ENCODE peak calls at places on chromosomes 5 and 9, in ten cellular contexts. H is HCT116, S is heart left ventricle, T is IMR-90, R is gastrocnemius medialis, K is body of pancreas, I is right lobe of liver, X is transverse colon, F is thyroid gland, L is esophagus squamous epithelium. V is an unnamed sample.

GRCh38 chr5:107557051-107557658 is 113.6 kb downstream of the EFNA5 start:
- DNase-seq in H (peak), S (peak), T (no peak), R (peak), K (peak), I (no peak), X (no peak), F (no peak), L (no peak), V (no peak)

GRCh38 chr9:95193067-95193466 is 124.4 kb downstream of the FANCC start:
- DNase-seq in H (peak), S (no peak), T (no peak), R (no peak), K (no peak), I (no peak), X (no peak), F (no peak), L (no peak), V (no peak)

GRCh38 chr9:128902351-128903078 is 18.3 kb upstream of the PHYHD1 start:
- DNase-seq in H (no peak), S (peak), T (no peak), R (no peak), K (no peak), I (no peak), X (peak), F (no peak), L (peak), V (no peak)

GRCh38 chr5:8333977-8334376 is 465.0 kb downstream of the MTRR start:
- DNase-seq in H (no peak), S (no peak), T (no peak), R (no peak), K (no peak), I (no peak), X (no peak), F (no peak), L (no peak), V (no peak)

GRCh38 chr9:133785753-133786370 is 47.7 kb upstream of the SARDH start:
- DNase-seq in H (no peak), S (no peak), T (no peak), R (no peak), K (no peak), I (no peak), X (no peak), F (no peak), L (no peak), V (no peak)

GRCh38 chr5:139178582-139178917 is 19.6 kb downstream of the SIL1 start:
- DNase-seq in H (no peak), S (no peak), T (no peak), R (no peak), K (no peak), I (no peak), X (no peak), F (no peak), L (no peak), V (no peak)

GRCh38 chr5:142386151-142387021 is 61.6 kb upstream of the SPRY4 start:
- DNase-seq in H (no peak), S (no peak), T (no peak), R (no peak), K (no peak), I (no peak), X (no peak), F (peak), L (no peak), V (no peak)

GRCh38 chr9:29750062-29750461 is 2176.8 kb upstream of the C9orf72 start:
- DNase-seq in H (no peak), S (no peak), T (no peak), R (no peak), K (no peak), I (no peak), X (no peak), F (no peak), L (no peak), V (no peak)

GRCh38 chr9:14373319-14373632 is 59.3 kb upstream of the NFIB start:
- DNase-seq in H (no peak), S (no peak), T (peak), R (no peak), K (no peak), I (no peak), X (no peak), F (no peak), L (no peak), V (no peak)

GRCh38 chr5:174518512-174518911 is 205.9 kb upstream of the MSX2 start:
- DNase-seq in H (no peak), S (no peak), T (peak), R (no peak), K (no peak), I (no peak), X (no peak), F (no peak), L (no peak), V (no peak)

GRCh38 chr9:97406620-97407177 is 5.2 kb upstream of the TDRD7 start:
- DNase-seq in H (no peak), S (no peak), T (no peak), R (no peak), K (no peak), I (no peak), X (no peak), F (no peak), L (no peak), V (no peak)

GRCh38 chr5:43874772-43875171 is 271.8 kb downstream of the NNT start:
- DNase-seq in H (no peak), S (peak), T (peak), R (no peak), K (no peak), I (no peak), X (no peak), F (peak), L (no peak), V (no peak)

GRCh38 chr9:72540348-72540873 is 19.0 kb downstream of the TMC1 start:
- DNase-seq in H (no peak), S (no peak), T (peak), R (no peak), K (no peak), I (no peak), X (no peak), F (no peak), L (no peak), V (no peak)

GRCh38 chr5:9546973-9547947 is 1.4 kb upstream of the SEMA5A start:
- DNase-seq in H (no peak), S (no peak), T (peak), R (no peak), K (peak), I (no peak), X (peak), F (peak), L (no peak), V (no peak)

GRCh38 chr5:154603978-154604679 is 126.1 kb upstream of the HAND1 start:
- DNase-seq in H (no peak), S (no peak), T (peak), R (no peak), K (peak), I (no peak), X (peak), F (peak), L (no peak), V (no peak)

GRCh38 chr5:169772256-169772655 is 135.2 kb downstream of the DOCK2 start:
- DNase-seq in H (no peak), S (no peak), T (peak), R (no peak), K (no peak), I (no peak), X (no peak), F (no peak), L (no peak), V (no peak)

GRCh38 chr9:127562841-127563523 is 49.1 kb upstream of the STXBP1 start:
- DNase-seq in H (no peak), S (no peak), T (peak), R (no peak), K (no peak), I (no peak), X (no peak), F (no peak), L (no peak), V (no peak)

GRCh38 chr9:136345281-136346156 is 18.0 kb downstream of the DNLZ start:
- DNase-seq in H (no peak), S (peak), T (no peak), R (peak), K (peak), I (peak), X (peak), F (peak), L (no peak), V (peak)

GRCh38 chr9:124239249-124240073 is 18.3 kb upstream of the NEK6 start:
- DNase-seq in H (no peak), S (no peak), T (no peak), R (no peak), K (no peak), I (peak), X (no peak), F (no peak), L (no peak), V (peak)

DNA sequence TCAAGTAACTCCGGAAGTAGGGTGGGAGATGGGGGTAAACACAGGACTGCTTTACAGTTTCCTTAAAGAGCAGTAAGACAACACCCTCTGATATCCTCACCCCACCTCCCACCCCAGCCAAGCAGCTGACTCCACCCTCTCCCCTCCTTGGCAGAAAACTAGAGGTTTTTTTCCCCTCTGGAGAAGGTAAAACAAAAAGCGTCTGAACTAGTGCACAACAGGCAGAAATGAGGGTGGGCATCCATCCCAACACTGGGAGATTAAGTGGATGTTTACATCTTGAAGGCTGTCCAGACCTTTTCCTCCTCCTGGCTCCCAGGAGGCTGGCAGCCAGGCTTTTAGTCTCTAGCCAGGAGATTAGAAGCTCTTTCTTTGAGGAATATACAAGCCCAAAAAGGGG is 13.9 kb upstream of the CTNNAL1 start:
- DNase-seq in H (no peak), S (no peak), T (peak), R (no peak), K (no peak), I (no peak), X (no peak), F (no peak), L (no peak), V (no peak)
- H3K27ac ChIP-seq in H (no peak), S (peak), T (peak), R (no peak), K (no peak), I (no peak), X (peak), F (no peak), L (peak), V (no peak)

GRCh38 chr9:34989056-34989945 is at the start of gene DNAJB5:
- DNase-seq in H (peak), S (peak), T (peak), R (peak), K (peak), I (peak), X (peak), F (peak), L (peak), V (peak)
- TF ChIP-seq POLR2A in H (peak), S (peak), T (peak), R (no peak), K (peak), I (peak), X (peak), F (peak), L (peak), V (peak)

DNA sequence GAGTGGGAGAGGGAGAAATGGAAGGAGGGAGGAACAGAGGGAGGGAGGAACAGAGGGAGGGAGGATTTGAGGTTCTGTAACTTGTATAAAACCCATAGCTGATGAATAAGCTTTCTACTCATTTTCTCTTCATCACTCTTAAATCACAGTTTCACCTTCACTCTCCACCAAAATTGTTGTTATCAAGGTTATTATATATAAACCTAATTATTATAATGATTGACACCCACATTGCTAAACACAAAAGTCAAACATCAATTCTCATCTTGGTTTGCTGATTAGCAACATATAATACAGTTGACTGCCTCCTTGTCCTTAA is 229.0 kb upstream of the PAPPA start:
- DNase-seq in H (no peak), S (no peak), T (no peak), R (no peak), K (no peak), I (no peak), X (no peak), F (no peak), L (no peak), V (no peak)
- H3K27ac ChIP-seq in H (no peak), S (no peak), T (peak), R (no peak), K (no peak), I (no peak), X (no peak), F (no peak), L (no peak), V (no peak)

GRCh38 chr5:109409061-109409843 is 522 bp downstream of the PJA2 start:
- DNase-seq in H (peak), S (peak), T (peak), R (peak), K (peak), I (peak), X (peak), F (peak), L (peak), V (peak)

GRCh38 chr5:109411175-109411514 is 1.4 kb upstream of the PJA2 start:
- DNase-seq in H (no peak), S (no peak), T (no peak), R (no peak), K (no peak), I (no peak), X (no peak), F (no peak), L (no peak), V (no peak)

GRCh38 chr5:109411627-109412026 is 1.9 kb upstream of the PJA2 start:
- DNase-seq in H (peak), S (no peak), T (peak), R (no peak), K (no peak), I (no peak), X (no peak), F (no peak), L (no peak), V (no peak)

GRCh38 chr5:109410389-109411174 is 808 bp upstream of the PJA2 start:
- DNase-seq in H (peak), S (peak), T (peak), R (peak), K (peak), I (peak), X (peak), F (peak), L (peak), V (peak)

DNA sequence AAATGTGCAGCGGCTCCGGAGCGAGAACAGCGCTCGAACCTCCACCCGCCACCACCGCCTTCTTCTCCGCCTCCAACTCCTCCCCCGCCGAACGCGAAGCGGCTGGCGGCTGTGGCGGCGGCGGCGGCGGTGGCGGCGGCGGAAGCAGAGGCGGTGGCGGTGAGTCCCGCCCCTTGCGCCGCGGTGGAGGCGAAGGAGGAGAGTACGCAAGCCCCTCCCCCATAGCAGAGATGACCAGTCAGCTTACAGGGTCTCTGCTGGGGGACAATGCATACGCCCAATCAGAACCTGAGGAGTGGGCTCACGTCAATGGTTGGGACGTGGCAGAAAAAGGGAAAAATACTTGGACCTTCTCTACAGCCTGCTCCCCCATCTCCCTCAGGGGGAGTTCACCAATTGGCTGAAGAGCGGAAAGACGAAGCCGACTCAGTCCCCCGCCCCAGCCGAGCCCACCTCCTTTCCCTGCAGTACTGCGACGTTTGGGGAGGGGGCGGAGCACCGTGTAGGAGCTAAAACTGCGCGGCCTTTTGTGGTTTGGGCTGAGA is at the start of gene PJA2:
- DNase-seq in H (peak), S (peak), T (peak), R (peak), K (peak), I (peak), X (peak), F (peak), L (peak), V (peak)
- TF ChIP-seq POLR2A in H (peak), S (peak), T (no peak), R (peak), K (peak), I (peak), X (peak), F (peak), L (peak), V (peak)

GRCh38 chr9:4814913-4815312 is 22.2 kb downstream of the RCL1 start:
- DNase-seq in H (no peak), S (no peak), T (no peak), R (no peak), K (no peak), I (no peak), X (no peak), F (no peak), L (no peak), V (no peak)
- H3K27ac ChIP-seq in H (no peak), S (no peak), T (no peak), R (peak), K (peak), I (no peak), X (no peak), F (no peak), L (no peak), V (no peak)

GRCh38 chr9:17135578-17135904 is 701 bp downstream of the CNTLN start:
- DNase-seq in H (no peak), S (no peak), T (no peak), R (no peak), K (no peak), I (peak), X (no peak), F (peak), L (no peak), V (peak)

GRCh38 chr9:17134396-17134842 is 421 bp upstream of the CNTLN start:
- DNase-seq in H (no peak), S (no peak), T (peak), R (peak), K (no peak), I (no peak), X (no peak), F (no peak), L (no peak), V (no peak)

GRCh38 chr9:17138503-17138902 is 3.7 kb downstream of the CNTLN start:
- DNase-seq in H (no peak), S (no peak), T (no peak), R (no peak), K (no peak), I (no peak), X (no peak), F (no peak), L (no peak), V (no peak)

GRCh38 chr9:17137576-17137975 is 2.7 kb downstream of the CNTLN start:
- DNase-seq in H (no peak), S (no peak), T (peak), R (no peak), K (no peak), I (no peak), X (no peak), F (no peak), L (no peak), V (no peak)

DNA sequence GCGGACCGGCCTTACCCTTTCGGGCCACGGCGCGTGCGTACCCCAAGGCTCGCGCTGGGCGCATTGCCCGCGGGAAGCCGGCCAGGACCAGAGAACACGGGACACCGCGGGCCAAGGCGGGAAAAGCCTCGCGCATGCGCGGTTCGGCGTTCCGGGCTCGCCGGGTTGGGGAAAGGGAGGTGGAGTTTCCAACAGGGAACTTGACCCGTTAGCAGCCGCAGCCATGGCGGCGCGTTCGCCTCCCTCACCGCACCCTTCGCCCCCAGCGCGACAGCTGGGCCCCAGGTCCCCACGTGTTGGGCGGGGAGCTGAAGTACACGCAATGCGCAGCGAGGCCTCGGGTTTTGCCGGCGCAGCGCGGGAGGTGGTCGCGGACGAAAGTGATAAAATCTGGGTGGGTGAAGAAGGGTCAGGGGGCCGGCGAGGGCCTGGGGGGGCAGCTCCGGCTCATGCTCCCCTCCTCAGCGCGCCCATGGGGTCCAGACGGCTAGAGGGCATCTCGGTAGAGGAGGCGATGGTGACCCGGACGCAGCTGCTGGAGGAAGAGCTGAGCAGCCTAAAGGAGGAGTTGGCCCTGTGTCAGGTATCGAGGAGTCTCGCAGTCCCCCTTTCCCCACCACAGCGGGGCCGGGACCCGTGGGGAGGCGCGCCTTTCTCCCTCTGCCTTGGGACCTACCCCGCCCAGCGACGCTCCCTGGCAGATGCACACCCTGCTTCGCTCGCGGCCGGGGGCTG is at the start of gene CNTLN:
- DNase-seq in H (peak), S (peak), T (peak), R (peak), K (peak), I (peak), X (peak), F (peak), L (no peak), V (peak)
- TF ChIP-seq POLR2A in H (peak), S (peak), T (peak), R (peak), K (peak), I (peak), X (peak), F (peak), L (peak), V (no peak)

GRCh38 chr9:37999501-38000189 is 69.4 kb downstream of the SHB start:
- DNase-seq in H (no peak), S (no peak), T (peak), R (no peak), K (no peak), I (no peak), X (no peak), F (no peak), L (no peak), V (no peak)

GRCh38 chr9:38000332-38000731 is 68.7 kb downstream of the SHB start:
- DNase-seq in H (no peak), S (no peak), T (no peak), R (no peak), K (no peak), I (no peak), X (no peak), F (no peak), L (no peak), V (no peak)

GRCh38 chr9:37997636-37998374 is 71.2 kb downstream of the SHB start:
- DNase-seq in H (no peak), S (no peak), T (no peak), R (no peak), K (no peak), I (no peak), X (no peak), F (no peak), L (no peak), V (no peak)

GRCh38 chr9:38000735-38001134 is 68.3 kb downstream of the SHB start:
- DNase-seq in H (no peak), S (no peak), T (no peak), R (no peak), K (no peak), I (no peak), X (no peak), F (no peak), L (no peak), V (no peak)

GRCh38 chr9:37998881-37999311 is 70.1 kb downstream of the SHB start:
- DNase-seq in H (peak), S (no peak), T (peak), R (no peak), K (no peak), I (no peak), X (no peak), F (no peak), L (no peak), V (no peak)
- H3K27ac ChIP-seq in H (peak), S (peak), T (peak), R (no peak), K (peak), I (no peak), X (peak), F (no peak), L (peak), V (no peak)

DNA sequence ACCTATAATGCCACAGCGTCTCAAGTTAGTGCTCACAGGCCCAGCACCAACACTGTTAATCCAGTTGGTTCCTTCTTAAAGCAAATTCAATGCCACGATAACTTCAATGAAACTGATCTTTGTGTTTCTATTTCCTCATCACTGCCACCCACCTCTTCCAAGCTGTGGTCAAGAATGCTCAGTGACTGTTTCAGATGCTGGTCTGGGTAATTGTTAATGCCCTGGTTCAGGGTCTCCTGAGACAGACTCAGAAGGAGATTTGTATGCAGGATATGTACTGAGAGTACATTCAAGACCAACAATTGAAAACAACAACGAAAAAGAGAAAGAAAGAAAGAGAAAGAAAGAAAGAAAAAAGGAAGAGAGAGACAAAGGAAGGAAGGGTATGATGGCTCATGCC is 505.3 kb downstream of the TLE4 start:
- DNase-seq in H (no peak), S (no peak), T (no peak), R (no peak), K (no peak), I (no peak), X (no peak), F (no peak), L (no peak), V (no peak)
- TF ChIP-seq POLR2A in H (no peak), S (no peak), T (no peak), R (no peak), K (no peak), I (no peak), X (no peak), F (no peak), L (no peak), V (no peak)

GRCh38 chr5:56585973-56586740 is 229.2 kb upstream of the MAP3K1 start:
- DNase-seq in H (no peak), S (peak), T (peak), R (peak), K (peak), I (no peak), X (no peak), F (peak), L (no peak), V (peak)
- H3K27ac ChIP-seq in H (no peak), S (peak), T (no peak), R (peak), K (no peak), I (no peak), X (peak), F (peak), L (peak), V (peak)

V was measured in testis.